ENCODE peak calls at places on chromosomes 12 and 14, in five cellular contexts. O is ureter, W is T-helper 9 cell, U is activated T-cell treated with anti-CD3 and anti-CD28 coated beads for 48 hours, Q is breast epithelium. C is an unnamed sample.

GRCh38 chr14:87628129-87628528 is 364.9 kb downstream of the GALC start:
- DNase-seq in O (peak; percentile 50), W (no peak), U (no peak), Q (no peak), C (peak; percentile 17)

GRCh38 chr12:57795354-57795753 is 12.8 kb downstream of the TSFM start:
- DNase-seq in O (no peak), W (no peak), U (no peak), Q (no peak), C (no peak)

GRCh38 chr14:77682158-77682553 is 25.7 kb downstream of the ALKBH1 start:
- DNase-seq in O (no peak), W (no peak), U (no peak), Q (no peak), C (no peak)

GRCh38 chr12:59113831-59114273 is 193.5 kb upstream of the LRIG3 start:
- DNase-seq in O (peak; percentile 88), W (no peak), U (peak; percentile 29), Q (peak; percentile 71), C (peak; percentile 79)

GRCh38 chr14:89013098-89013504 is 188.7 kb downstream of the TTC8 start:
- DNase-seq in O (no peak), W (no peak), U (peak; percentile 11), Q (no peak), C (no peak)

GRCh38 chr12:51368640-51369517 is 22.3 kb downstream of the GALNT6 start:
- DNase-seq in O (peak; percentile 51), W (peak; percentile 79), U (peak; percentile 76), Q (no peak), C (no peak)

GRCh38 chr12:31629756-31630732 is 29.4 kb upstream of the ETFBKMT start:
- DNase-seq in O (no peak), W (no peak), U (no peak), Q (no peak), C (no peak)

GRCh38 chr14:21860172-21860571 is 186.6 kb upstream of the OR4E1 start:
- DNase-seq in O (no peak), W (peak; percentile 15), U (no peak), Q (no peak), C (peak; percentile 16)

GRCh38 chr12:54465857-54466499 is 7.4 kb downstream of the GTSF1 start:
- DNase-seq in O (no peak), W (no peak), U (no peak), Q (no peak), C (no peak)

GRCh38 chr12:89140580-89141236 is 211.6 kb downstream of the DUSP6 start:
- DNase-seq in O (no peak), W (no peak), U (no peak), Q (no peak), C (no peak)

GRCh38 chr14:36818794-36819384 is 157.2 kb downstream of the PAX9 start:
- DNase-seq in O (no peak), W (no peak), U (no peak), Q (no peak), C (no peak)

GRCh38 chr12:123363385-123363742 is 1.3 kb downstream of the SBNO1 start:
- DNase-seq in O (no peak), W (no peak), U (no peak), Q (no peak), C (no peak)

GRCh38 chr14:102749393-102749792 is 27.9 kb upstream of the TRAF3 start:
- DNase-seq in O (no peak), W (no peak), U (no peak), Q (no peak), C (no peak)

GRCh38 chr12:16228067-16228466 is 49.4 kb downstream of the SLC15A5 start:
- DNase-seq in O (no peak), W (no peak), U (no peak), Q (no peak), C (no peak)

GRCh38 chr12:30867415-30867814 is 59.1 kb upstream of the TSPAN11 start:
- DNase-seq in O (no peak), W (no peak), U (no peak), Q (no peak), C (no peak)

GRCh38 chr12:115294443-115295133 is 610.6 kb upstream of the TBX3 start:
- DNase-seq in O (peak; percentile 44), W (no peak), U (no peak), Q (no peak), C (no peak)

GRCh38 chr12:113065126-113066007 is 8.8 kb downstream of the DTX1 start:
- DNase-seq in O (no peak), W (no peak), U (no peak), Q (no peak), C (no peak)

GRCh38 chr14:106841701-106842100 is 1315.3 kb downstream of the TMEM121 start:
- DNase-seq in O (no peak), W (no peak), U (no peak), Q (no peak), C (no peak)

GRCh38 chr14:95285566-95285965 is 34.1 kb downstream of the CLMN start:
- DNase-seq in O (no peak), W (no peak), U (no peak), Q (no peak), C (no peak)

GRCh38 chr14:66003082-66003740 is 483.0 kb upstream of the CCDC196 start:
- DNase-seq in O (no peak), W (no peak), U (no peak), Q (no peak), C (no peak)

GRCh38 chr12:46942579-46942978 is 116.8 kb upstream of the SLC38A4 start:
- DNase-seq in O (no peak), W (no peak), U (no peak), Q (no peak), C (no peak)

GRCh38 chr14:34012369-34012768 is 61.5 kb upstream of the EGLN3 start:
- DNase-seq in O (no peak), W (no peak), U (no peak), Q (no peak), C (no peak)

GRCh38 chr12:132572106-132572505 is 38.3 kb downstream of the LRCOL1 start:
- DNase-seq in O (peak; percentile 75), W (no peak), U (no peak), Q (no peak), C (no peak)